ENCODE peak calls at places on chromosome 10, in four cellular contexts. One of them, this sample, is unnamed.

GRCh38 chr10:28684157-28684985 is 7.0 kb downstream of the BAMBI start:
- DNase-seq in H9: no peak
- DNase-seq in heart right ventricle: no peak
- DNase-seq in epithelial cell of prostate: no peak
- DNase-seq in this sample: no peak

GRCh38 chr10:117133273-117134083 is 4.6 kb downstream of the VAX1 start:
- DNase-seq in epithelial cell of prostate: no peak
- DNase-seq in H9: peak
- DNase-seq in heart right ventricle: no peak
- DNase-seq in this sample: no peak

GRCh38 chr10:124544711-124545110 is 83.1 kb downstream of the LHPP start:
- DNase-seq in heart right ventricle: no peak
- DNase-seq in H9: no peak
- DNase-seq in epithelial cell of prostate: no peak
- DNase-seq in this sample: no peak

GRCh38 chr10:86339226-86339865 is 27.2 kb downstream of the GRID1 start:
- DNase-seq in epithelial cell of prostate: no peak
- DNase-seq in heart right ventricle: no peak
- DNase-seq in H9: no peak
- DNase-seq in this sample: no peak

GRCh38 chr10:70178139-70178725 is 7.9 kb upstream of the SAR1A start:
- DNase-seq in epithelial cell of prostate: no peak
- DNase-seq in H9: no peak
- DNase-seq in heart right ventricle: no peak
- DNase-seq in this sample: no peak

GRCh38 chr10:92011560-92012214 is 88.1 kb downstream of the BTAF1 start:
- DNase-seq in epithelial cell of prostate: peak
- DNase-seq in H9: no peak
- DNase-seq in heart right ventricle: no peak
- DNase-seq in this sample: no peak

GRCh38 chr10:12844796-12845524 is 156.6 kb downstream of the CCDC3 start:
- DNase-seq in H9: no peak
- DNase-seq in epithelial cell of prostate: no peak
- DNase-seq in heart right ventricle: peak
- DNase-seq in this sample: no peak

GRCh38 chr10:62794306-62794705 is 10.2 kb upstream of the ADO start:
- DNase-seq in epithelial cell of prostate: no peak
- DNase-seq in heart right ventricle: no peak
- DNase-seq in H9: no peak
- DNase-seq in this sample: no peak

GRCh38 chr10:6239213-6239991 is 36.7 kb downstream of the PFKFB3 start:
- DNase-seq in H9: no peak
- DNase-seq in epithelial cell of prostate: peak
- DNase-seq in heart right ventricle: peak
- DNase-seq in this sample: peak

GRCh38 chr10:34710391-34710751 is 104.7 kb downstream of the PARD3 start:
- DNase-seq in epithelial cell of prostate: no peak
- DNase-seq in H9: no peak
- DNase-seq in heart right ventricle: no peak
- DNase-seq in this sample: no peak

GRCh38 chr10:50394832-50395231 is 143.5 kb upstream of the ASAH2 start:
- DNase-seq in H9: no peak
- DNase-seq in heart right ventricle: no peak
- DNase-seq in epithelial cell of prostate: no peak
- DNase-seq in this sample: no peak

GRCh38 chr10:129483427-129484010 is 16.5 kb downstream of the MGMT start:
- DNase-seq in H9: no peak
- DNase-seq in heart right ventricle: no peak
- DNase-seq in epithelial cell of prostate: no peak
- DNase-seq in this sample: no peak

GRCh38 chr10:91198781-91199180 is 21.7 kb upstream of the PCGF5 start:
- DNase-seq in epithelial cell of prostate: no peak
- DNase-seq in heart right ventricle: no peak
- DNase-seq in H9: no peak
- DNase-seq in this sample: no peak

GRCh38 chr10:68105820-68106219 is 3.5 kb upstream of the MYPN start:
- DNase-seq in epithelial cell of prostate: no peak
- DNase-seq in H9: no peak
- DNase-seq in heart right ventricle: no peak
- DNase-seq in this sample: no peak

GRCh38 chr10:46215426-46215825 is 71.4 kb upstream of the ANTXRL start:
- DNase-seq in heart right ventricle: no peak
- DNase-seq in epithelial cell of prostate: no peak
- DNase-seq in H9: no peak
- DNase-seq in this sample: no peak

GRCh38 chr10:131089861-131090260 is 221.7 kb downstream of the TCERG1L start:
- DNase-seq in epithelial cell of prostate: no peak
- DNase-seq in heart right ventricle: no peak
- DNase-seq in H9: no peak
- DNase-seq in this sample: no peak

GRCh38 chr10:89563861-89564478 is 28.6 kb upstream of the SLC16A12 start:
- DNase-seq in H9: no peak
- DNase-seq in epithelial cell of prostate: no peak
- DNase-seq in heart right ventricle: peak
- DNase-seq in this sample: no peak

GRCh38 chr10:100873825-100874326 is 38.9 kb upstream of the SLF2 start:
- DNase-seq in heart right ventricle: no peak
- DNase-seq in H9: no peak
- DNase-seq in epithelial cell of prostate: no peak
- DNase-seq in this sample: no peak

GRCh38 chr10:12470719-12471118 is 121.4 kb downstream of the CAMK1D start:
- DNase-seq in heart right ventricle: no peak
- DNase-seq in H9: no peak
- DNase-seq in epithelial cell of prostate: no peak
- DNase-seq in this sample: no peak

GRCh38 chr10:34698979-34699378 is 116.1 kb downstream of the PARD3 start:
- DNase-seq in heart right ventricle: no peak
- DNase-seq in epithelial cell of prostate: no peak
- DNase-seq in H9: no peak
- DNase-seq in this sample: no peak

GRCh38 chr10:33163941-33164824 is 170.3 kb downstream of the NRP1 start:
- DNase-seq in heart right ventricle: no peak
- DNase-seq in H9: no peak
- DNase-seq in epithelial cell of prostate: no peak
- DNase-seq in this sample: no peak

GRCh38 chr10:8950978-8951377 is 896.5 kb downstream of the GATA3 start:
- DNase-seq in heart right ventricle: no peak
- DNase-seq in epithelial cell of prostate: no peak
- DNase-seq in H9: no peak
- DNase-seq in this sample: no peak

GRCh38 chr10:14302035-14302434 is 28.7 kb downstream of the FRMD4A start:
- DNase-seq in heart right ventricle: no peak
- DNase-seq in epithelial cell of prostate: no peak
- DNase-seq in H9: no peak
- DNase-seq in this sample: no peak

GRCh38 chr10:126969310-126969709 is 64.1 kb downstream of the DOCK1 start:
- DNase-seq in H9: peak
- DNase-seq in heart right ventricle: no peak
- DNase-seq in epithelial cell of prostate: no peak
- DNase-seq in this sample: peak

GRCh38 chr10:103262229-103262628 is 14.7 kb upstream of the INA start:
- DNase-seq in H9: no peak
- DNase-seq in epithelial cell of prostate: no peak
- DNase-seq in heart right ventricle: no peak
- DNase-seq in this sample: no peak

GRCh38 chr10:33381897-33382578 is 47.6 kb upstream of the NRP1 start:
- DNase-seq in epithelial cell of prostate: no peak
- DNase-seq in heart right ventricle: no peak
- DNase-seq in H9: no peak
- DNase-seq in this sample: no peak

GRCh38 chr10:124089859-124090258 is 3.5 kb downstream of the CHST15 start:
- DNase-seq in heart right ventricle: no peak
- DNase-seq in epithelial cell of prostate: no peak
- DNase-seq in H9: no peak
- DNase-seq in this sample: no peak

GRCh38 chr10:132572545-132572937 is 35.0 kb downstream of the INPP5A start:
- DNase-seq in heart right ventricle: no peak
- DNase-seq in epithelial cell of prostate: no peak
- DNase-seq in H9: no peak
- DNase-seq in this sample: no peak
- H3K27ac ChIP-seq in heart right ventricle: peak
- H3K27ac ChIP-seq in epithelial cell of prostate: peak
- H3K27ac ChIP-seq in H9: no peak
- H3K27ac ChIP-seq in this sample: no peak

GRCh38 chr10:81886939-81887338 is 11.9 kb downstream of the NRG3 start:
- DNase-seq in epithelial cell of prostate: no peak
- DNase-seq in heart right ventricle: no peak
- DNase-seq in H9: no peak
- DNase-seq in this sample: no peak

GRCh38 chr10:81882011-81882410 is 7.0 kb downstream of the NRG3 start:
- DNase-seq in heart right ventricle: no peak
- DNase-seq in H9: no peak
- DNase-seq in epithelial cell of prostate: no peak
- DNase-seq in this sample: peak

GRCh38 chr10:81889181-81889769 is 14.3 kb downstream of the NRG3 start:
- DNase-seq in epithelial cell of prostate: no peak
- DNase-seq in heart right ventricle: no peak
- DNase-seq in H9: no peak
- DNase-seq in this sample: no peak

GRCh38 chr10:81885491-81885890 is 10.5 kb downstream of the NRG3 start:
- DNase-seq in heart right ventricle: no peak
- DNase-seq in H9: no peak
- DNase-seq in epithelial cell of prostate: no peak
- DNase-seq in this sample: no peak

GRCh38 chr10:81884856-81885255 is 9.9 kb downstream of the NRG3 start:
- DNase-seq in H9: no peak
- DNase-seq in epithelial cell of prostate: no peak
- DNase-seq in heart right ventricle: no peak
- DNase-seq in this sample: no peak
- H3K27ac ChIP-seq in H9: no peak
- H3K27ac ChIP-seq in epithelial cell of prostate: no peak
- H3K27ac ChIP-seq in heart right ventricle: no peak
- H3K27ac ChIP-seq in this sample: no peak

GRCh38 chr10:97321807-97322195 is 2.7 kb downstream of the FRAT1 start:
- DNase-seq in heart right ventricle: no peak
- DNase-seq in H9: peak
- DNase-seq in epithelial cell of prostate: no peak
- DNase-seq in this sample: no peak

GRCh38 chr10:97318772-97319651 is at the start of gene FRAT1:
- DNase-seq in epithelial cell of prostate: peak
- DNase-seq in heart right ventricle: peak
- DNase-seq in H9: peak
- DNase-seq in this sample: peak

GRCh38 chr10:97320480-97321031 is 1.5 kb downstream of the FRAT1 start:
- DNase-seq in heart right ventricle: no peak
- DNase-seq in H9: peak
- DNase-seq in epithelial cell of prostate: no peak
- DNase-seq in this sample: peak

GRCh38 chr10:97319671-97320479 is 804 bp downstream of the FRAT1 start:
- DNase-seq in heart right ventricle: peak
- DNase-seq in epithelial cell of prostate: no peak
- DNase-seq in H9: peak
- DNase-seq in this sample: peak

DNA sequence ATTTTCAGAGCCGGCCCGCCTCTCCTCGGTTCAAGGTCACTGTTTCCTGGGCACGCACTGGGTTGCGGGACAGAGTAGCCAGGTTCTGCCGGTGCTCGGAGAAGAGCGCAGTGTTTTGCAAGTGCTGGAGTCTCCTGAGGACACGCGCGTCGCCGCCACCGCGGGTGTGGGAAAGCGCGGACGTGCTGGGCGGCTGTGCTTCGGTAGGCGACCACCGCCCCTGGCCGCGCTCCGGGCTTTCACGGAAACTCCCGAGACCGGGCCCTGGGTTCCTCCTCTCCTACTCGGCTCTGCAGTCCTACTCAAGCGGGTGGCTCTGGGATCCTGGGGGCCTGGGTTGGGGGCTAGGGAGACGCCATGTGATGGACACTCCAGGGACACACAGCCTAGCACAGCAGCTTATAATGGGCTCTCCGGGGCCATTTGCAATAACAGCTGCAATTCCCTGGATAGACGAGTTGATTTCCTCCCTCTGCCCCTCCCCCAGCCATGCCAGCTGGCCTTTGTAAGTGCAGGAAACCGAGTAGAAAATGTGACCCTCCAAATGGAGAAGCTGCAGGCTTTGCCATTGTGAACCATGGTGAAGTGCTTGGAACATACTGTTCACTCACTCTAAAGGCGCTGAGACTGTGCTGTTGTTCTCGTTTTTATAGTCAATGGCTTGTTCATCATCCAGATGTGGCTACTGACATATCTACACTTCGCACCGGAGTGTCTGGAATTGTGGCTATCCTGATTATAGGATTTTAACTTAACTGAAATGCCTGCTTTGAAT is 2.1 kb downstream of the FRAT1 start:
- DNase-seq in H9: peak
- DNase-seq in epithelial cell of prostate: no peak
- DNase-seq in heart right ventricle: peak
- DNase-seq in this sample: peak
- H3K27ac ChIP-seq in H9: no peak
- H3K27ac ChIP-seq in epithelial cell of prostate: no peak
- H3K27ac ChIP-seq in heart right ventricle: peak
- H3K27ac ChIP-seq in this sample: peak

GRCh38 chr10:105989995-105990394 is 1174.5 kb downstream of the SORCS1 start:
- DNase-seq in epithelial cell of prostate: no peak
- DNase-seq in H9: no peak
- DNase-seq in heart right ventricle: no peak
- DNase-seq in this sample: no peak
- H3K27ac ChIP-seq in epithelial cell of prostate: no peak
- H3K27ac ChIP-seq in H9: no peak
- H3K27ac ChIP-seq in heart right ventricle: no peak
- H3K27ac ChIP-seq in this sample: no peak

GRCh38 chr10:3772349-3773222 is 12.4 kb downstream of the KLF6 start:
- DNase-seq in H9: no peak
- DNase-seq in heart right ventricle: no peak
- DNase-seq in epithelial cell of prostate: no peak
- DNase-seq in this sample: no peak

GRCh38 chr10:3773465-3774017 is 11.5 kb downstream of the KLF6 start:
- DNase-seq in heart right ventricle: no peak
- DNase-seq in epithelial cell of prostate: no peak
- DNase-seq in H9: no peak
- DNase-seq in this sample: no peak

GRCh38 chr10:3774814-3775670 is 10.0 kb downstream of the KLF6 start:
- DNase-seq in epithelial cell of prostate: no peak
- DNase-seq in heart right ventricle: peak
- DNase-seq in H9: peak
- DNase-seq in this sample: no peak

GRCh38 chr10:3775671-3776551 is 9.1 kb downstream of the KLF6 start:
- DNase-seq in H9: peak
- DNase-seq in epithelial cell of prostate: no peak
- DNase-seq in heart right ventricle: no peak
- DNase-seq in this sample: no peak

GRCh38 chr10:3774018-3774813 is 10.8 kb downstream of the KLF6 start:
- DNase-seq in H9: peak
- DNase-seq in heart right ventricle: no peak
- DNase-seq in epithelial cell of prostate: no peak
- DNase-seq in this sample: no peak
- H3K27ac ChIP-seq in H9: no peak
- H3K27ac ChIP-seq in heart right ventricle: peak
- H3K27ac ChIP-seq in epithelial cell of prostate: peak
- H3K27ac ChIP-seq in this sample: no peak

GRCh38 chr10:93445097-93445960 is 36.8 kb downstream of the MYOF start:
- DNase-seq in H9: peak
- DNase-seq in heart right ventricle: peak
- DNase-seq in epithelial cell of prostate: peak
- DNase-seq in this sample: peak
- H3K27ac ChIP-seq in H9: peak
- H3K27ac ChIP-seq in heart right ventricle: peak
- H3K27ac ChIP-seq in epithelial cell of prostate: peak
- H3K27ac ChIP-seq in this sample: no peak

GRCh38 chr10:128007971-128008370 is 101.1 kb downstream of the PTPRE start:
- DNase-seq in heart right ventricle: no peak
- DNase-seq in epithelial cell of prostate: no peak
- DNase-seq in H9: no peak
- DNase-seq in this sample: no peak
- H3K27ac ChIP-seq in heart right ventricle: no peak
- H3K27ac ChIP-seq in epithelial cell of prostate: no peak
- H3K27ac ChIP-seq in H9: no peak
- H3K27ac ChIP-seq in this sample: no peak

This sample was measured in substantia nigra.